ENCODE peak calls at places on chromosomes 7 and 10, in nine cellular contexts. X is heart left ventricle; T is fibroblast of pulmonary artery; D is BE2C; U is AG04450; O is upper lobe of left lung; F is CD4-positive, alpha-beta T cell; W is fibroblast of villous mesenchyme; G is esophagus muscularis mucosa. Z is an unnamed sample.

GRCh38 chr10:108003576-108003975 is 839.1 kb upstream of the SORCS1 start:
- DNase-seq in X (no peak), T (no peak), D (no peak), U (no peak), O (no peak), F (no peak), W (no peak), G (no peak), Z (no peak)

GRCh38 chr10:73625004-73625883 is 16.0 kb downstream of the MYOZ1 start:
- DNase-seq in X (peak), T (peak), D (peak), U (no peak), O (peak), F (no peak), W (peak), G (no peak), Z (peak)

GRCh38 chr7:81604075-81604807 is 165.6 kb downstream of the HGF start:
- DNase-seq in X (no peak), T (peak), D (no peak), U (peak), O (no peak), F (no peak), W (peak), G (no peak), Z (no peak)

GRCh38 chr7:33107136-33108066 is 1.8 kb downstream of the RP9 start:
- DNase-seq in X (no peak), T (peak), D (peak), U (peak), O (no peak), F (peak), W (peak), G (no peak), Z (no peak)

GRCh38 chr7:151608031-151608551 is 88.4 kb upstream of the RHEB start:
- DNase-seq in X (no peak), T (no peak), D (peak), U (no peak), O (peak), F (no peak), W (no peak), G (no peak), Z (no peak)

GRCh38 chr10:95287281-95287680 is 3.5 kb downstream of the PDLIM1 start:
- DNase-seq in X (no peak), T (peak), D (no peak), U (no peak), O (no peak), F (no peak), W (peak), G (no peak), Z (no peak)

GRCh38 chr7:134515569-134516468 is 11.5 kb upstream of the AKR1B10 start:
- DNase-seq in X (no peak), T (peak), D (no peak), U (peak), O (no peak), F (no peak), W (peak), G (peak), Z (no peak)

GRCh38 chr7:106110238-106110560 is 1.9 kb downstream of the SYPL1 start:
- DNase-seq in X (no peak), T (peak), D (no peak), U (no peak), O (no peak), F (no peak), W (no peak), G (no peak), Z (no peak)

GRCh38 chr7:72781631-72782030 is 46.4 kb downstream of the TYW1B start:
- DNase-seq in X (no peak), T (no peak), D (no peak), U (no peak), O (no peak), F (no peak), W (no peak), G (no peak), Z (no peak)

GRCh38 chr7:123712619-123713018 is 36.2 kb downstream of the WASL start:
- DNase-seq in X (no peak), T (peak), D (no peak), U (peak), O (no peak), F (no peak), W (peak), G (no peak), Z (no peak)

GRCh38 chr7:47991741-47992311 is 12.4 kb upstream of the HUS1 start:
- DNase-seq in X (peak), T (peak), D (peak), U (no peak), O (peak), F (peak), W (peak), G (peak), Z (peak)

GRCh38 chr7:28069788-28070187 is 110.8 kb downstream of the JAZF1 start:
- DNase-seq in X (no peak), T (peak), D (no peak), U (no peak), O (no peak), F (no peak), W (peak), G (no peak), Z (no peak)

GRCh38 chr10:13734151-13734550 is 147.4 kb downstream of the PRPF18 start:
- DNase-seq in X (no peak), T (no peak), D (no peak), U (no peak), O (no peak), F (no peak), W (no peak), G (no peak), Z (no peak)

GRCh38 chr10:69968830-69969229 is 83.8 kb upstream of the MACROH2A2 start:
- DNase-seq in X (no peak), T (peak), D (peak), U (no peak), O (no peak), F (no peak), W (peak), G (peak), Z (no peak)
- TF ChIP-seq CTCF in X (peak), T (no peak), D (peak), U (peak), O (no peak), F (no peak), W (peak), G (no peak), Z (no peak)

DNA sequence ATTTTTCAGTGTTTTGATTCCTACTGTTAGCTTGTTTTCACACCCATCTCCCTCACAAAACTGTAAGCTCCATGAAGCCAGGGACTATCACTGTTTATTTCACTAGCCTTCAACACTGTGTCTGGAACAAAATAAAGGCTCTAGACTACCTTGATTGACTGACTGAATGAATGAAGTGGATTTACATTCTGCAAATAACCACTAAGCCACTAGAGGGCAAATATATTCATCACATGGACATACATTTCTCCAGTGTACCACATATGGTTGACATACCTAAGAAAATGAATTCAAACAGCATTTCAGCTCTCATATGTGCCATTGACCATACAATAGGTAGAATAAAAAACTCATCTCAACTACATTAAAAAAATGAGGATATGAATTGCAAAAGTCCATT is 185.9 kb downstream of the RAB11FIP2 start:
- DNase-seq in X (no peak), T (peak), D (no peak), U (no peak), O (no peak), F (no peak), W (peak), G (no peak), Z (no peak)
- TF ChIP-seq CTCF in X (peak), T (peak), D (peak), U (peak), O (no peak), F (no peak), W (peak), G (no peak), Z (no peak)

DNA sequence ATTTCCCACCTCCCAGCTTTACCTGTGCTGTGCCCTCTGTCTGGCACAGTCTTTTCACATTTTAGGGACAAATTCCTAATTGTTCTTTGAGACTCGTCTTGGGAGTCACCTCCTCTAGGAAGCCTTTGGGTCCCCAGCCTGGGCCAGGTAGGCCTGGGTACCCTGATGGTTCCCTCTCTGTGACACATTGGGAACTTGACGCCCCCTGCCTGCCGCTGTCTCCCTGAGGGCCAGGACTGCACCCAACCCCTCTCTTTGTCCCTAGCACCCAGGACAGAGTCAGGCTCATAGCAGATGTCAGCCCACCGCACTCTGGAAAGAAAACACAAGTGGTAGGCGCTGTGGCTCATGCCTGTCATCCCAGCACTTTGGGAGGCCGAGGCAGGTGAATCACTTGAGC is 71.4 kb downstream of the GTF2IRD1 start:
- DNase-seq in X (no peak), T (no peak), D (no peak), U (no peak), O (no peak), F (no peak), W (no peak), G (no peak), Z (no peak)
- TF ChIP-seq CTCF in X (no peak), T (no peak), D (no peak), U (no peak), O (no peak), F (no peak), W (no peak), G (no peak), Z (no peak)

GRCh38 chr10:85621562-85621961 is 745.0 kb downstream of the GRID1 start:
- DNase-seq in X (no peak), T (no peak), D (no peak), U (no peak), O (no peak), F (no peak), W (no peak), G (no peak), Z (no peak)

GRCh38 chr10:85617751-85618150 is 748.8 kb downstream of the GRID1 start:
- DNase-seq in X (no peak), T (no peak), D (no peak), U (no peak), O (no peak), F (no peak), W (no peak), G (no peak), Z (no peak)

GRCh38 chr10:85620807-85621206 is 745.8 kb downstream of the GRID1 start:
- DNase-seq in X (no peak), T (no peak), D (no peak), U (no peak), O (no peak), F (no peak), W (no peak), G (no peak), Z (no peak)

GRCh38 chr10:85618841-85619240 is 747.8 kb downstream of the GRID1 start:
- DNase-seq in X (no peak), T (no peak), D (peak), U (no peak), O (no peak), F (no peak), W (no peak), G (no peak), Z (no peak)

DNA sequence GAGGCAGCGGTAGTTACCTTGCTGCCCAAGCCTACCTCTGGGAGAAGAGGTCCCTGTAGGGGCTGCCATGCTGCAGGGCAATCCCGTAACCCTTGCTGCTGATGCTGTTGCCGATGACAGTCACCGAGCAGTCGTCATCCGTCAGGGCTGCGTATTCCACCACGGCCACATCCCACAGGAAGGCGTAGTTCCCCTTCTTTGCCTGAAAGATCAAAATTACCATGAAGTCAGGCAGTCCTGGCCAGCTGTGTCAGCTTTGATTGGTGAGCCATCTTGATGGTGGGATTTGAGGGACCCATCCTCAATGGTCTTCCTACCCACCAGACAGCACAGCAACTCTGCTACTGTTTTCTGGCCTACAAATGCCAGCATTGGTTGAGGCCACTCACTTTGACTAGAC is 746.8 kb downstream of the GRID1 start:
- DNase-seq in X (no peak), T (no peak), D (no peak), U (no peak), O (no peak), F (no peak), W (no peak), G (no peak), Z (no peak)
- TF ChIP-seq CTCF in X (no peak), T (no peak), D (no peak), U (no peak), O (no peak), F (no peak), W (no peak), G (no peak), Z (no peak)

DNA sequence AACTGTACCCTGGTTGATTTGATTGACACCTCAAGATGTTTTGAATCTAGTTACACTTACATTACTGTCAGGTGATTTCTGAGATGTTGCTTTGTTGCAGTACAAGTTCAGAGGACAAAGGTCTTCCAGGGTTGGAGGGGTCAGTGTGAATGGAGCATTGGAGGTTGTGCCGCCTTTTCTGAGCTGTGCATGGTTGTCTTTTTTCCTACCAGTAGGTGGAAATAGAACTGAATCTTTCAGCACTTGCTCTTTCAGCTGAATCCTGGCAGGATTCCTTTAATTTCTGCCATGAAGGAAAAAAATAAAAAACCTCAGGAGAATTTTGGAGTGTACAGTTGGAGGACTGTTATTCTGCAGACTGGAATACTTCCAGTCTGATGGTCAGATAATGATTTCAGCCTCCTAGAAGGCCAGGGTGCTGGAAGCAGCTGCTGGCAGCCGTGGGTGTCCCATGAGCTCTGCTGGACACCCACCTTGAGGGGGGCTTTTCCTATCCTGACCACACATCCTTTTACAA is 82.7 kb downstream of the PLCE1 start:
- DNase-seq in X (no peak), T (peak), D (no peak), U (peak), O (no peak), F (no peak), W (peak), G (no peak), Z (no peak)
- TF ChIP-seq CTCF in X (peak), T (peak), D (peak), U (peak), O (no peak), F (no peak), W (peak), G (peak), Z (no peak)